ENCODE peak calls at places on chromosomes 2 and 18, in six cellular contexts. K, R, I, W, H and C are unnamed samples.

GRCh38 chr2:54360055-54360792 is 95.9 kb upstream of the SPTBN1 start:
- DNase-seq in K (no peak), R (no peak), H (no peak), W (peak; percentile 3), I (peak; percentile 56), C (no peak)

GRCh38 chr18:44178476-44178875 is 502.2 kb upstream of the SETBP1 start:
- DNase-seq in R (no peak), I (peak; percentile 21), W (peak; percentile 6), K (no peak), H (no peak), C (no peak)

GRCh38 chr2:241597561-241597960 is 39.0 kb downstream of the BOK start:
- DNase-seq in W (no peak), I (no peak), R (no peak), K (no peak), H (no peak), C (no peak)

GRCh38 chr2:177842243-177842642 is 230.3 kb downstream of the PDE11A start:
- DNase-seq in W (peak; percentile 15), H (no peak), R (no peak), I (no peak), K (no peak), C (no peak)

GRCh38 chr2:121771976-121772742 is 16.7 kb downstream of the TSN start:
- DNase-seq in I (no peak), H (no peak), K (no peak), R (no peak), W (peak; percentile 33), C (peak; percentile 93)

GRCh38 chr2:226838758-226839555 is 3.1 kb downstream of the RHBDD1 start:
- DNase-seq in R (no peak), K (no peak), I (no peak), W (peak; percentile 2), H (no peak), C (peak; percentile 70)

GRCh38 chr18:76449110-76449453 is 46.0 kb downstream of the ZNF516 start:
- DNase-seq in K (no peak), I (no peak), R (no peak), W (no peak), H (no peak), C (no peak)

GRCh38 chr2:100588071-100588786 is 25.4 kb downstream of the PDCL3 start:
- DNase-seq in R (no peak), W (peak; percentile 53), I (no peak), K (no peak), H (no peak), C (no peak)

GRCh38 chr18:63319383-63320040 is at the start of gene BCL2:
- DNase-seq in W (peak; percentile 38), K (no peak), I (peak; percentile 40), H (peak; percentile 40), R (peak; percentile 40), C (peak; percentile 50)

GRCh38 chr2:45872211-45872610 is 220.7 kb downstream of the PRKCE start:
- DNase-seq in K (no peak), I (no peak), W (peak; percentile 75), R (peak; percentile 22), H (no peak), C (peak; percentile 22)

GRCh38 chr2:58140508-58141072 is 94.0 kb downstream of the VRK2 start:
- DNase-seq in R (no peak), W (no peak), I (no peak), H (no peak), K (no peak), C (no peak)

GRCh38 chr18:50727721-50728470 is 91.9 kb downstream of the MRO start:
- DNase-seq in R (no peak), H (no peak), K (no peak), I (no peak), W (peak; percentile 62), C (no peak)

GRCh38 chr18:66999003-66999402 is 395.1 kb upstream of the CDH19 start:
- DNase-seq in W (no peak), I (no peak), K (no peak), H (no peak), R (no peak), C (no peak)

GRCh38 chr2:105072039-105072438 is 34.2 kb downstream of the MRPS9 start:
- DNase-seq in H (no peak), I (no peak), W (no peak), K (no peak), R (no peak), C (no peak)

GRCh38 chr2:17300141-17300540 is 218.1 kb downstream of the RAD51AP2 start:
- DNase-seq in I (no peak), K (no peak), W (no peak), H (no peak), R (no peak), C (no peak)

GRCh38 chr18:8835556-8835955 is 130.2 kb downstream of the MTCL1 start:
- DNase-seq in K (no peak), R (no peak), W (no peak), H (no peak), I (no peak), C (no peak)

GRCh38 chr2:71934320-71934593 is 213.4 kb downstream of the CYP26B1 start:
- DNase-seq in I (no peak), K (no peak), H (no peak), R (no peak), W (no peak), C (no peak)

GRCh38 chr2:65749549-65749948 is 317.1 kb upstream of the SPRED2 start:
- DNase-seq in K (no peak), R (no peak), I (no peak), H (no peak), W (no peak), C (no peak)

GRCh38 chr2:136048886-136049832 is 63.7 kb upstream of the DARS1 start:
- DNase-seq in I (no peak), R (no peak), H (no peak), W (peak; percentile 21), K (no peak), C (no peak)

GRCh38 chr18:63518178-63519012 is 23.8 kb upstream of the SERPINB12 start:
- DNase-seq in I (peak; percentile 39), R (peak; percentile 13), K (peak; percentile 10), W (peak; percentile 79), H (peak; percentile 77), C (peak; percentile 93)

GRCh38 chr2:226911932-226912331 is 76.1 kb downstream of the RHBDD1 start:
- DNase-seq in K (no peak), R (no peak), W (no peak), H (no peak), I (no peak), C (no peak)

GRCh38 chr2:144671695-144672094 is 151.8 kb upstream of the ZEB2 start:
- DNase-seq in I (no peak), W (no peak), K (no peak), R (no peak), H (no peak), C (no peak)

GRCh38 chr2:74872310-74872923 is 38.5 kb downstream of the HK2 start:
- DNase-seq in K (no peak), R (no peak), H (no peak), W (no peak), I (no peak), C (no peak)

GRCh38 chr2:171287606-171288005 is 126.9 kb upstream of the TLK1 start:
- DNase-seq in R (no peak), K (no peak), I (no peak), W (no peak), H (no peak), C (no peak)

GRCh38 chr2:11498543-11499034 is 32.6 kb upstream of the E2F6 start:
- DNase-seq in I (peak; percentile 85), H (no peak), R (peak; percentile 41), K (no peak), W (no peak), C (no peak)

GRCh38 chr18:79512461-79513380 is 117.0 kb downstream of the NFATC1 start:
- DNase-seq in R (no peak), W (no peak), K (no peak), I (no peak), H (no peak), C (no peak)

GRCh38 chr2:128475427-128476211 is 157.0 kb upstream of the HS6ST1 start:
- DNase-seq in H (no peak), R (no peak), I (no peak), W (no peak), K (no peak), C (no peak)

GRCh38 chr2:3278521-3279218 is 98.9 kb downstream of the EIPR1 start:
- DNase-seq in R (no peak), H (no peak), W (no peak), I (no peak), K (no peak), C (no peak)

GRCh38 chr2:109378682-109379081 is 235.1 kb downstream of the SEPTIN10 start:
- DNase-seq in H (no peak), W (no peak), I (no peak), K (no peak), R (no peak), C (no peak)